ENCODE peak calls at places on chromosome 11, in ten cellular contexts. M is posterior vena cava; I is NCI-H460; Q is neuronal stem cell; R is LoVo; L is stimulated activated CD8-positive, alpha-beta memory T cell treated with anti-CD3 and anti-CD28 coated beads, Interleukin-2, amount 100 ng/mL, for 48 hours; A is SK-N-DZ; V is putamen; Y is H7; N is ovary. O is an unnamed sample.

GRCh38 chr11:97092823-97093222 is 703.0 kb downstream of the JRKL start:
- DNase-seq in M (no peak), I (no peak), Q (no peak), R (no peak), L (no peak), A (peak; percentile 2), V (no peak), Y (no peak), N (no peak), O (no peak)

GRCh38 chr11:122180435-122180834 is 64.4 kb upstream of the BLID start:
- DNase-seq in M (no peak), I (peak; percentile 48), Q (no peak), R (peak; percentile 44), L (no peak), A (no peak), V (no peak), Y (no peak), N (no peak), O (no peak)

GRCh38 chr11:2122907-2123627 is 16.1 kb downstream of the IGF2 start:
- DNase-seq in M (peak; percentile 70), I (no peak), Q (no peak), R (no peak), L (no peak), A (no peak), V (no peak), Y (peak; percentile 72), N (no peak), O (no peak)

GRCh38 chr11:28009383-28009782 is 98.6 kb downstream of the KIF18A start:
- DNase-seq in M (no peak), I (peak; percentile 33), Q (no peak), R (no peak), L (no peak), A (no peak), V (no peak), Y (no peak), N (no peak), O (no peak)

GRCh38 chr11:94450061-94450460 is 43.6 kb downstream of the MRE11 start:
- DNase-seq in M (no peak), I (no peak), Q (no peak), R (no peak), L (no peak), A (no peak), V (no peak), Y (no peak), N (no peak), O (no peak)

GRCh38 chr11:19243143-19243542 is 2.4 kb upstream of the E2F8 start:
- DNase-seq in M (no peak), I (no peak), Q (no peak), R (no peak), L (no peak), A (no peak), V (no peak), Y (no peak), N (no peak), O (no peak)

GRCh38 chr11:62923634-62924411 is 2.7 kb upstream of the CHRM1 start:
- DNase-seq in M (peak; percentile 67), I (no peak), Q (no peak), R (no peak), L (no peak), A (no peak), V (peak; percentile 63), Y (peak; percentile 80), N (no peak), O (peak; percentile 78)

GRCh38 chr11:69935941-69936505 is 116.8 kb upstream of the FGF3 start:
- DNase-seq in M (no peak), I (no peak), Q (no peak), R (no peak), L (no peak), A (no peak), V (no peak), Y (no peak), N (no peak), O (no peak)

GRCh38 chr11:102079625-102080024 is 30.6 kb upstream of the YAP1 start:
- DNase-seq in M (no peak), I (no peak), Q (no peak), R (no peak), L (no peak), A (no peak), V (no peak), Y (no peak), N (no peak), O (no peak)

GRCh38 chr11:33742249-33742851 is 6.1 kb upstream of the CD59 start:
- DNase-seq in M (no peak), I (no peak), Q (no peak), R (peak; percentile 36), L (no peak), A (no peak), V (no peak), Y (no peak), N (no peak), O (no peak)

GRCh38 chr11:126101241-126101929 is 38.7 kb upstream of the CDON start:
- DNase-seq in M (no peak), I (no peak), Q (no peak), R (no peak), L (no peak), A (no peak), V (no peak), Y (no peak), N (peak; percentile 83), O (peak; percentile 49)